ENCODE peak calls at places on chromosomes 7 and 10, in four cellular contexts. D is hepatocyte, F is left ventricle myocardium inferior, Q is fibroblast of mammary gland. P is an unnamed sample.

GRCh38 chr7:945556-946255 is 8.8 kb downstream of the ADAP1 start:
- DNase-seq in D (peak), Q (no peak), F (no peak), P (peak)

GRCh38 chr10:33352154-33352553 is 17.7 kb upstream of the NRP1 start:
- DNase-seq in F (no peak), Q (peak), D (no peak), P (no peak)

GRCh38 chr7:105268511-105269392 is 120.0 kb downstream of the SRPK2 start:
- DNase-seq in F (no peak), Q (peak), D (peak), P (no peak)

GRCh38 chr10:95341716-95342130 is 50.9 kb upstream of the PDLIM1 start:
- DNase-seq in Q (peak), D (no peak), F (no peak), P (no peak)

GRCh38 chr7:125878990-125879389 is 949.4 kb upstream of the POT1 start:
- DNase-seq in F (no peak), Q (no peak), D (peak), P (no peak)

GRCh38 chr7:2002561-2003450 is 229.9 kb downstream of the MAD1L1 start:
- DNase-seq in F (peak), Q (no peak), D (no peak), P (peak)

GRCh38 chr10:5679606-5680005 is 5.0 kb upstream of the TASOR2 start:
- DNase-seq in D (no peak), F (no peak), Q (peak), P (no peak)

GRCh38 chr10:59362184-59362966 is at the start of gene FAM13C:
- DNase-seq in F (peak), D (peak), Q (peak), P (no peak)

GRCh38 chr10:95395947-95396449 is 105.2 kb upstream of the PDLIM1 start:
- DNase-seq in F (peak), Q (no peak), D (no peak), P (no peak)

GRCh38 chr10:58026036-58026435 is 241.7 kb downstream of the IPMK start:
- DNase-seq in F (no peak), Q (no peak), D (no peak), P (no peak)

GRCh38 chr7:5831196-5831595 is 49.4 kb upstream of the OCM start:
- DNase-seq in Q (peak), F (no peak), D (no peak), P (no peak)

GRCh38 chr10:122054046-122055025 is 65.4 kb downstream of the TACC2 start:
- DNase-seq in D (peak), Q (peak), F (peak), P (no peak)

GRCh38 chr10:49442863-49443262 is 47.0 kb upstream of the DRGX start:
- DNase-seq in D (no peak), F (no peak), Q (no peak), P (no peak)

GRCh38 chr7:106279425-106280182 is 5.2 kb downstream of the NAMPT start:
- DNase-seq in F (no peak), Q (no peak), D (no peak), P (no peak)

GRCh38 chr10:96089670-96090462 is 40.2 kb upstream of the ZNF518A start:
- DNase-seq in F (peak), Q (peak), D (no peak), P (no peak)

GRCh38 chr10:124000792-124001201 is 92.6 kb downstream of the CHST15 start:
- DNase-seq in D (no peak), F (no peak), Q (peak), P (peak)

GRCh38 chr7:3649250-3649649 is 348.2 kb downstream of the SDK1 start:
- DNase-seq in F (no peak), Q (no peak), D (no peak), P (no peak)

GRCh38 chr7:139680676-139681462 is 96.9 kb downstream of the HIPK2 start:
- DNase-seq in F (peak), D (peak), Q (peak), P (no peak)

GRCh38 chr10:120365872-120366271 is 91.2 kb upstream of the PLPP4 start:
- DNase-seq in Q (peak), F (no peak), D (no peak), P (no peak)

GRCh38 chr10:34746094-34746493 is 69.0 kb downstream of the PARD3 start:
- DNase-seq in D (no peak), Q (no peak), F (no peak), P (no peak)

GRCh38 chr7:14071045-14071444 is 81.6 kb upstream of the ETV1 start:
- DNase-seq in F (no peak), D (no peak), Q (no peak), P (no peak)

GRCh38 chr10:48651839-48652238 is 32.8 kb upstream of the WDFY4 start:
- DNase-seq in D (no peak), F (no peak), Q (no peak), P (no peak)

GRCh38 chr10:91434041-91434440 is 23.9 kb downstream of the HECTD2 start:
- DNase-seq in Q (peak), F (no peak), D (no peak), P (no peak)

GRCh38 chr7:51224811-51225581 is 91.6 kb downstream of the COBL start:
- DNase-seq in Q (peak), F (no peak), D (peak), P (no peak)

GRCh38 chr10:34187201-34187600 is 627.9 kb downstream of the PARD3 start:
- DNase-seq in F (no peak), D (no peak), Q (peak), P (no peak)

GRCh38 chr10:5136468-5137087 is 42.4 kb downstream of the AKR1C3 start:
- DNase-seq in Q (no peak), F (no peak), D (no peak), P (no peak)

GRCh38 chr7:21365866-21366624 is 61.8 kb upstream of the SP4 start:
- DNase-seq in Q (peak), D (peak), F (no peak), P (no peak)

GRCh38 chr7:134618756-134619530 is 27.7 kb upstream of the BPGM start:
- DNase-seq in Q (peak), D (no peak), F (no peak), P (no peak)

GRCh38 chr7:68245688-68246087 is 1249.1 kb downstream of the TYW1 start:
- DNase-seq in Q (no peak), D (peak), F (no peak), P (no peak)

DNA sequence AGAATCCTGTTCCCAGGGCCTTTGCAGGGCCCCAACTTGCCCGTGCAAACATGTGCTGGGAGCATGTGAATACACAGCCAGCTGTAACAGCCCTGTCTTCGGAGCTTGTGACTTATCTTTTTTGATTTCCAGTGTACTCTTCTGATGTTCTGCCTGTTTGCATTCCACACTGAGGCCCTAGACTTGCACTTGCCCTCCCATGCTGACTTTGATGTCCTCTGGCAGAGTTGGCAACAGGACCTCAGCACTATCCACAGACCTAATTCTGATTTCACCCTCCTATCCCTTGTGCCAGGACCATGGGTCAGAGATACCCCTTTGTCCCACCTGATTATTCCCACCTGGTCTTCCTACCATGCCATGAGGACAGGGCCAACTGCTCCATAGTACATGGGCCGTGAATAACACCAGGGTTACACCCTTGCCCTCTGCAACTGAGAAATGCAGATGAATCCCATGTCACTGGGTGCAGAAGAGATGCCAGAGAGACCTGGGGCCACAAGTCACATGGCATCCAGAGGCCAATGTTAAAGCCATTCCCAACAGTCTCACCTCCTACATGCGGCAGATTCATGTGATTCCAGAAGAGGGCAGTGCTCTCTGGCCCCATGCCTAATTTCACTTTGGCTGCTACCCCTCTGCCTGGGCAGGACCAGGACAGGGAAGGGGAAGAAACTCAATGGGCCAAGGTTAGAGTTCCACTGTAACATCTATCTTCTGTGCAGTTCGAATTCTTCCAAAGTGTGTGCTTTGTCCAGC is 43.0 kb downstream of the SCRN1 start:
- DNase-seq in Q (peak), D (no peak), F (peak), P (no peak)
- TF ChIP-seq CTCF in Q (peak), D (peak), F (peak), P (peak)

GRCh38 chr10:75398630-75399460 is 2.7 kb downstream of the ZNF503 start:
- DNase-seq in F (peak), D (peak), Q (no peak), P (peak)
- TF ChIP-seq CTCF in F (no peak), D (no peak), Q (no peak), P (no peak)

DNA sequence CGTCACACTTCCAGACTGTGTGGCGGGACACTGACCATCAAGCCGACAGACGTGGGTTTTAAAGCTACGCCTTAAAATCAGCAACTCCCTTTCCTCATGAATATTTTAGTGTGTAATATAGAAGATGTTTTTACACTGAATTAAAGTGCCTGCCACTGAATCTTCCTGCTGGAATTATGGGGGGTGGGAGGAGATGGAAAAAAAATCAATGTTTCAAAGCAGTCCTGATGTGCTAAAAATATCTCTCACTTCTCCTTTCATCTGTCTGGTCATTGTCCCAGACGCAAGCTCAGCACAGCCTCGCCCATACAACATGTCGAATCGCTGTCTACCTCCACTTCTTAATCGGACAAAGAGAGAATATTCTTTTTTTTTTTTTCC is 165.1 kb upstream of the KLF14 start:
- DNase-seq in D (no peak), Q (no peak), F (no peak), P (no peak)
- TF ChIP-seq CTCF in D (no peak), Q (no peak), F (no peak), P (no peak)

DNA sequence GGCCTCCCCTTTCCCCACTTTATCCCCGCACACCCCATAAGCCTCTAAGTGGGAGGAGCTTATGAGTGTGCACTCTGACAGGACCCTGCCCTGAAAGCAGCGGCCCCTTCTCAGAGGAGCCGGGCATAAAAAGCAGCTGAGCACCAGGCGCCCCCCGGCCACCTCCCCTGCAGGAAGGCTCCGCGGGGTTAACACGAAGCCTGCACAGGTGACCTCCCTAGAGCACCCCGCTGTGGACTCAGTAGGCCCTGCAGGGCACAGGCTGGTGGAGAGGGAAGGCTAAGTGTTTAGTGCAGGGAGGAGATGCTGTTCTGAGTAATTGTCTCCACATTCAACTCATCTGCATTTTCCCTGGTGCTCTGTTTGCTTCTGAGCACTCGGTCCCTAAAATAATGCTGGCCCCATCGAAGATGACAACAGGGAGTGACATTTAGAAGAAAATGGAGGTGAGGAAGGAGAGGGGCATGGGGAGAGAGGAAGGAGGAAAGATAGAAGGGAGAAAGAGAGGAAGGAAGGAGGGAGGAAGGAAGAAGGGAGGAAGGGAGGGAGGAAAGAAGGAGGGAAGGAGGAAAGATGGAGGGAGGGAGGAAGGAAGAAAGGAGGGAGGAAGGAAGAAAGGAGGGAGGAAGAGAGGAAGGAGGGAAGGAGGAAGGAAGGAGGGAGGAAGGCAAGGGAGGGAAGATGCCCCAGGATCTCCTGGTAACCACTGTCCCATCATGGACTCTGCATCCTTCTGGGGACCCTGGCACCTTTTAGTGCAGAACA is 25.4 kb upstream of the CNPY1 start:
- DNase-seq in Q (no peak), D (no peak), F (no peak), P (peak)
- TF ChIP-seq CTCF in Q (no peak), D (no peak), F (no peak), P (no peak)

GRCh38 chr7:47730135-47730534 is 148.2 kb upstream of the TNS3 start:
- DNase-seq in Q (no peak), D (no peak), F (no peak), P (no peak)
- TF ChIP-seq CTCF in Q (no peak), D (no peak), F (no peak), P (peak)

GRCh38 chr7:92691578-92691977 is 101.4 kb upstream of the FAM133B start:
- DNase-seq in D (peak), Q (peak), F (no peak), P (no peak)
- TF ChIP-seq CTCF in D (peak), Q (peak), F (peak), P (peak)

GRCh38 chr10:30453764-30454527 is 20.0 kb downstream of the MAP3K8 start:
- DNase-seq in F (no peak), Q (no peak), D (no peak), P (no peak)

GRCh38 chr10:30459283-30459682 is 25.3 kb downstream of the MAP3K8 start:
- DNase-seq in D (peak), Q (no peak), F (peak), P (no peak)

GRCh38 chr10:30454744-30455498 is 20.9 kb downstream of the MAP3K8 start:
- DNase-seq in D (peak), F (no peak), Q (peak), P (no peak)

GRCh38 chr10:30456262-30456661 is 22.3 kb downstream of the MAP3K8 start:
- DNase-seq in Q (no peak), F (peak), D (no peak), P (no peak)

GRCh38 chr10:30455816-30456215 is 21.8 kb downstream of the MAP3K8 start:
- DNase-seq in D (no peak), Q (no peak), F (peak), P (no peak)
- TF ChIP-seq CTCF in D (no peak), Q (no peak), F (no peak), P (no peak)

GRCh38 chr10:29326299-29326698 is 37.4 kb downstream of the LYZL1 start:
- DNase-seq in D (no peak), F (no peak), Q (no peak), P (no peak)

GRCh38 chr10:29329420-29329819 is 40.5 kb downstream of the LYZL1 start:
- DNase-seq in Q (peak), D (no peak), F (no peak), P (no peak)

GRCh38 chr10:29324220-29324831 is 35.5 kb downstream of the LYZL1 start:
- DNase-seq in D (no peak), Q (no peak), F (no peak), P (no peak)

GRCh38 chr10:29328988-29329387 is 40.1 kb downstream of the LYZL1 start:
- DNase-seq in D (no peak), Q (peak), F (peak), P (no peak)

DNA sequence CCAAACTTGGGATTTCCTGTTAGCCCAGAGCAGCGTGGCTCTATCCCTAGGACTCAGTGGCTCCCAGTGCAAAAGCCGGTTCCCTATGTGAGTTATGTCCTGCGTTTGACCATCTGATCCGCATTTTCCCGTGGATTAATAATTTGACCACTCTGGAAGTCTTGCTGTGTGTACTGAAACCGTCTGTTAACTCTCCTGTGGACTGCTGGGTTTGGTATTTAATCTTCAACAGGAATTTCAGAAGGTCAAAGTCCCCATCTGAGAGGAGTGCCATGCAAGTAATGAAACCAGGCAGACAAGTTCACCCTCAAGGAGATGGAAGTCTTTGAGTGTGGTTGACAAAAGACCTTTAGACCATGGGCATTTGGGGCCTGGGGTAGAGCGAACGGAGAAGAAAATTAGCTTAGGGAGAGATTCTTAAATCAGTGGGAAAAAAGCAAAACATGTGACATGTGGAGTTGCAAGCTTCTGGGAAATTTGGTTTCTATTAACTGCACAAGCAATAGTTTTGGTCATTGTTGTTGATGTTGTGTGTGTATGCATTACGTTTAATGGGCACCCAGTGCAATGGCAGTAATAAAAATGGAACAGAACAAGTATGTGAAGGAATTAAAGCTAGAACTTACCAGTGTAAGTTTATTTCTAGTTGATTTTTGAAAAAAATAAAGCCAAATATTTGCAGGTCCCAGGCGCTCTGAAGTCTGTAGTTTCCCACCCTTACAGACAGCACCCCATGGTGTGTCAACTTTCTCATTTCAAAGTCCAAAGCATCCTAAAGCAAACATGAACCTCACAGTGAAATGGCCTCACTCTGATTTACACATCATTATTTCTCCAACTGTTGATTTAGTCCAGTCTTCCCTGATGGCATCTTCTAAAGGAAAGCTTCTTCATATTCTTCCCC is 38.3 kb downstream of the LYZL1 start:
- DNase-seq in F (no peak), Q (no peak), D (peak), P (no peak)
- TF ChIP-seq CTCF in F (no peak), Q (no peak), D (no peak), P (no peak)

GRCh38 chr10:70685461-70685911 is 13.2 kb downstream of the ADAMTS14 start:
- DNase-seq in Q (no peak), D (peak), F (no peak), P (no peak)
- TF ChIP-seq CTCF in Q (no peak), D (no peak), F (no peak), P (no peak)